ENCODE peak calls at places on chromosomes 12 and 14, in four cellular contexts. Y, V, Q and X are unnamed samples.

GRCh38 chr14:55301722-55302121 is 30.5 kb downstream of the FBXO34 start:
- DNase-seq in Y (no peak), V (no peak), Q (no peak), X (no peak)

GRCh38 chr14:21233457-21234076 is 35.7 kb downstream of the HNRNPC start:
- DNase-seq in Y (no peak), V (no peak), Q (no peak), X (no peak)

GRCh38 chr12:124679533-124680371 is 112.3 kb upstream of the NCOR2 start:
- DNase-seq in Y (no peak), V (no peak), Q (no peak), X (no peak)

GRCh38 chr12:53983580-53984572 is 1.1 kb upstream of the HOXC10 start:
- DNase-seq in Y (no peak), V (no peak), Q (no peak), X (no peak)

GRCh38 chr14:38065101-38065762 is 142.5 kb upstream of the SSTR1 start:
- DNase-seq in Y (no peak), V (no peak), Q (no peak), X (peak)

GRCh38 chr14:104244221-104245011 is 106.0 kb downstream of the KIF26A start:
- DNase-seq in Y (peak), V (peak), Q (no peak), X (no peak)

GRCh38 chr12:69897744-69898143 is 72.7 kb downstream of the MYRFL start:
- DNase-seq in Y (no peak), V (no peak), Q (no peak), X (no peak)

GRCh38 chr12:92973614-92974013 is 44.5 kb upstream of the EEA1 start:
- DNase-seq in Y (no peak), V (no peak), Q (no peak), X (no peak)

GRCh38 chr12:116123511-116124258 is 153.8 kb downstream of the MED13L start:
- DNase-seq in Y (no peak), V (peak), Q (no peak), X (no peak)

GRCh38 chr12:68342966-68343365 is 10.8 kb upstream of the MDM1 start:
- DNase-seq in Y (no peak), V (no peak), Q (no peak), X (no peak)

GRCh38 chr12:31324845-31325523 is 966 bp downstream of the SINHCAF start:
- DNase-seq in Y (peak), V (peak), Q (peak), X (peak)

GRCh38 chr14:70755655-70756054 is 53.7 kb downstream of the MAP3K9 start:
- DNase-seq in Y (no peak), V (no peak), Q (no peak), X (no peak)

GRCh38 chr12:3357950-3358525 is 133.0 kb upstream of the PRMT8 start:
- DNase-seq in Y (no peak), V (no peak), Q (no peak), X (no peak)

GRCh38 chr14:50601405-50601804 is 41.5 kb downstream of the ATL1 start:
- DNase-seq in Y (no peak), V (no peak), Q (no peak), X (no peak)

GRCh38 chr12:48972213-48973021 is 882 bp upstream of the WNT10B start:
- DNase-seq in Y (no peak), V (no peak), Q (no peak), X (no peak)

GRCh38 chr14:61609885-61610284 is 85.4 kb upstream of the HIF1A start:
- DNase-seq in Y (no peak), V (no peak), Q (no peak), X (no peak)

GRCh38 chr12:112370868-112371510 is 11.2 kb downstream of the HECTD4 start:
- DNase-seq in Y (no peak), V (no peak), Q (no peak), X (no peak)

GRCh38 chr14:64064447-64064846 is 211.6 kb downstream of the SYNE2 start:
- DNase-seq in Y (no peak), V (no peak), Q (no peak), X (no peak)

GRCh38 chr12:42590324-42590934 is 883 bp upstream of the PRICKLE1 start:
- DNase-seq in Y (no peak), V (peak), Q (peak), X (peak)

GRCh38 chr14:40685764-40686163 is 920.9 kb upstream of the LRFN5 start:
- DNase-seq in Y (no peak), V (no peak), Q (no peak), X (no peak)
- H3K27ac ChIP-seq in Y (no peak), V (no peak), Q (no peak), X (no peak)

DNA sequence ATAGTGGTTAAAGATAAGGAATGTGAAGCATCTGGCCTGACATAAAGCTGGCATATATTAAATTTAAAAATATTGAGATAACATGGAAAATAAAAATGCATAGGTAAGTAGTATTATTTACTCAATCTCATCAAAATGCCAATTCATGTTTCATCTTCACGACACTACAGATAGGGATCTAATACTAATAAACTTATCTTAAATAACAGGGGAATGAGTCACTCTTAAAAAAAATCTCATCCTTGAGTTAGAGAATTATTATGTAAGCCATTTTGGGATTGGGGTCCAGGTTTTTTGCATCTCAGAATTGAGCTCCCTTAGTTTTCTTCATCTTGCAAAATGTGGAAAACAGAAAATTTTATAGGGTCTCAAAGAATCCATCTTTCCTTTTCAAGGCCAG is 318.4 kb downstream of the KCNC2 start:
- DNase-seq in Y (no peak), V (no peak), Q (no peak), X (no peak)
- TF ChIP-seq CTCF in Y (no peak), V (no peak), Q (no peak), X (no peak)

GRCh38 chr12:6632026-6632978 is 3.5 kb downstream of the LPAR5 start:
- DNase-seq in Y (no peak), V (peak), Q (no peak), X (peak)
- TF ChIP-seq POLR2A in Y (no peak), V (peak), Q (no peak), X (peak)

GRCh38 chr12:1034243-1034642 is 43.2 kb downstream of the ERC1 start:
- DNase-seq in Y (no peak), V (no peak), Q (no peak), X (no peak)
- H3K27ac ChIP-seq in Y (no peak), V (no peak), Q (no peak), X (no peak)

DNA sequence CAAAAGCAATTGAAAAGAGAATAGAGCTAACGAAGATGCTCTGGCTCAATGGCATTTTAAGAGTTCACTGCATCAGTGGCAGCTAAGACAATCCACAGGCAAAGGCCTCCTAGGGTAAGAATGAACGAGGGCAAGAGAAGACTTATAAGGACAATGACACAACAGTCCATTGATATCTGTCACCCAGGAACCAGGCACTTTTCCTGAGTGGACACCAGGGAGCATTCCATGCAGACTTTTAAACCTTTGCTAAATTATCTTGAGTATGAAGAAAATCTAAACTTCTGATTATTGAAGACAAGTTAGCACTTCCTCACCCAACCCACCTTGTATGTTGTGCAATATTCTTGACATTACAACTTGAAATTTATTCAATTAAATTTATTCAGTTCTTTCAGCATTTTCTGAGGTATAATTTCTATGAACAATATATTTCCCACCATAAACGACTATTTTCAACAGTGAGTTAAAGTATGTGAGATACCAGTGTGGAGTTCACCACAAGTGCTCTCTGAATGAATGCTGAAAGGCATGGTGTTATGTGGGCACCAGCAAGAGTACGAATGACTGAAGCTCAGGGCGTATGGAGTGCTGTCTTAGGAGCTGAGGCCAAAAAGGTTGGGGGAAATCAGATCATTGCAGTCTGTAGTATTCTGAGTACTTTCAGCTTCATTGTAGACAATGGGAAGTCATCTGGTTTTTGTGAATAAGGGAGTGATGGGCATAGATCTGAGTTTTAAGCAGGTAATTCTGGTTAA is 124.3 kb upstream of the LMNTD1 start:
- DNase-seq in Y (no peak), V (no peak), Q (no peak), X (no peak)
- TF ChIP-seq CTCF in Y (no peak), V (peak), Q (peak), X (no peak)